ENCODE peak calls at places on chromosomes 1 and 21, in nine cellular contexts. Q is dorsolateral prefrontal cortex, U is PC-9, S is heart right ventricle, R is astrocyte of the spinal cord, C is GM12864, E is tibial nerve, K is AG04450, H is neuronal stem cell. P is an unnamed sample.

GRCh38 chr1:43322506-43322905 is 15.1 kb upstream of the MPL start:
- DNase-seq in Q (no peak), C (no peak), K (no peak), E (no peak), U (no peak), H (no peak), S (no peak), R (no peak), P (no peak)

GRCh38 chr1:229897540-229897939 is 169.5 kb upstream of the GALNT2 start:
- DNase-seq in S (no peak), U (no peak), K (no peak), R (no peak), E (peak), Q (peak), H (no peak), C (no peak), P (no peak)

GRCh38 chr1:153537376-153537730 is 1.6 kb upstream of the S100A6 start:
- DNase-seq in H (no peak), S (no peak), E (no peak), K (no peak), C (no peak), U (no peak), Q (no peak), R (no peak), P (no peak)

GRCh38 chr1:67832737-67833594 is at the start of gene GNG12:
- DNase-seq in Q (no peak), S (peak), K (no peak), R (peak), U (peak), C (no peak), H (peak), E (peak), P (peak)

GRCh38 chr1:55050283-55050682 is 10.9 kb downstream of the PCSK9 start:
- DNase-seq in U (no peak), H (no peak), Q (no peak), S (no peak), E (no peak), R (peak), C (no peak), K (no peak), P (peak)

GRCh38 chr1:51733793-51734522 is 117.1 kb downstream of the OSBPL9 start:
- DNase-seq in E (no peak), R (no peak), U (no peak), C (no peak), S (no peak), H (no peak), K (no peak), Q (no peak), P (no peak)

GRCh38 chr1:172399369-172400072 is 21.0 kb upstream of the C1orf105 start:
- DNase-seq in R (peak), Q (no peak), E (peak), K (peak), H (no peak), S (peak), C (no peak), U (peak), P (peak)

GRCh38 chr1:56098956-56099355 is 480.4 kb downstream of the PLPP3 start:
- DNase-seq in R (no peak), Q (no peak), C (no peak), S (no peak), H (no peak), U (no peak), E (no peak), K (no peak), P (peak)

GRCh38 chr1:192010406-192010805 is 147.9 kb upstream of the RGS18 start:
- DNase-seq in S (no peak), H (no peak), E (no peak), R (peak), K (peak), C (no peak), U (no peak), Q (no peak), P (peak)

GRCh38 chr1:161399257-161399998 is 31.8 kb upstream of the CFAP126 start:
- DNase-seq in R (peak), E (peak), U (peak), C (peak), Q (peak), H (peak), K (peak), S (peak), P (peak)

GRCh38 chr1:151516031-151516511 is 4.9 kb downstream of the CGN start:
- DNase-seq in K (no peak), U (peak), H (no peak), C (no peak), R (no peak), E (no peak), Q (no peak), S (no peak), P (no peak)

GRCh38 chr1:79899914-79900313 is 893.4 kb upstream of the ADGRL4 start:
- DNase-seq in H (no peak), U (no peak), S (no peak), K (peak), C (no peak), R (peak), E (no peak), Q (no peak), P (peak)

GRCh38 chr1:200258447-200259375 is 151.1 kb downstream of the ZNF281 start:
- DNase-seq in C (peak), S (no peak), U (peak), R (peak), K (no peak), Q (no peak), E (no peak), H (no peak), P (no peak)

GRCh38 chr1:156489166-156489934 is 11.2 kb downstream of the MEF2D start:
- DNase-seq in E (no peak), S (peak), H (no peak), Q (peak), R (no peak), U (no peak), C (no peak), K (no peak), P (no peak)

GRCh38 chr1:55789466-55789865 is 574.3 kb upstream of the USP24 start:
- DNase-seq in R (peak), U (no peak), E (no peak), S (no peak), Q (no peak), C (no peak), H (no peak), K (no peak), P (no peak)

GRCh38 chr1:75791022-75791421 is 5.0 kb downstream of the RABGGTB start:
- DNase-seq in H (no peak), Q (no peak), C (no peak), E (no peak), R (peak), S (no peak), K (no peak), U (no peak), P (no peak)

GRCh38 chr1:167808690-167809089 is 86.9 kb downstream of the MPZL1 start:
- DNase-seq in H (no peak), R (no peak), E (no peak), U (no peak), S (no peak), K (no peak), C (no peak), Q (no peak), P (no peak)

GRCh38 chr1:209427277-209427676 is 156.2 kb upstream of the CAMK1G start:
- DNase-seq in S (no peak), K (no peak), Q (no peak), E (no peak), R (no peak), C (no peak), H (no peak), U (no peak), P (no peak)
- H3K4me3 ChIP-seq in S (no peak), K (no peak), Q (no peak), E (no peak), R (no peak), C (no peak), H (no peak), U (peak), P (no peak)

GRCh38 chr21:38922474-38922873 is 116.7 kb downstream of the ETS2 start:
- DNase-seq in Q (no peak), E (no peak), R (no peak), S (no peak), U (no peak), C (no peak), K (no peak), H (no peak), P (no peak)

GRCh38 chr21:38921511-38922215 is 115.9 kb downstream of the ETS2 start:
- DNase-seq in S (no peak), R (peak), U (no peak), H (no peak), Q (no peak), C (no peak), E (no peak), K (no peak), P (no peak)

GRCh38 chr21:38918629-38919346 is 113.1 kb downstream of the ETS2 start:
- DNase-seq in Q (no peak), C (no peak), R (no peak), H (no peak), K (no peak), S (no peak), E (no peak), U (no peak), P (no peak)

GRCh38 chr21:38917045-38917774 is 111.5 kb downstream of the ETS2 start:
- DNase-seq in H (no peak), S (no peak), Q (no peak), C (no peak), E (no peak), K (no peak), U (no peak), R (no peak), P (no peak)

GRCh38 chr21:38920631-38921398 is 115.1 kb downstream of the ETS2 start:
- DNase-seq in Q (no peak), U (no peak), R (peak), E (no peak), H (no peak), K (peak), C (no peak), S (no peak), P (no peak)
- H3K4me3 ChIP-seq in Q (no peak), U (no peak), R (no peak), E (no peak), H (no peak), K (no peak), C (no peak), S (no peak), P (no peak)

GRCh38 chr1:41380979-41381690 is 19.9 kb downstream of the FOXO6 start:
- DNase-seq in C (no peak), R (no peak), S (no peak), K (no peak), Q (no peak), U (peak), H (no peak), E (peak), P (no peak)
- H3K4me3 ChIP-seq in C (no peak), R (no peak), S (peak), K (peak), Q (peak), U (peak), H (no peak), E (peak), P (peak)

GRCh38 chr21:29342394-29342957 is 43.8 kb downstream of the BACH1 start:
- DNase-seq in K (peak), H (no peak), S (peak), U (no peak), C (peak), E (peak), R (peak), Q (no peak), P (peak)
- H3K4me3 ChIP-seq in K (peak), H (no peak), S (peak), U (no peak), C (peak), E (no peak), R (no peak), Q (no peak), P (no peak)

DNA sequence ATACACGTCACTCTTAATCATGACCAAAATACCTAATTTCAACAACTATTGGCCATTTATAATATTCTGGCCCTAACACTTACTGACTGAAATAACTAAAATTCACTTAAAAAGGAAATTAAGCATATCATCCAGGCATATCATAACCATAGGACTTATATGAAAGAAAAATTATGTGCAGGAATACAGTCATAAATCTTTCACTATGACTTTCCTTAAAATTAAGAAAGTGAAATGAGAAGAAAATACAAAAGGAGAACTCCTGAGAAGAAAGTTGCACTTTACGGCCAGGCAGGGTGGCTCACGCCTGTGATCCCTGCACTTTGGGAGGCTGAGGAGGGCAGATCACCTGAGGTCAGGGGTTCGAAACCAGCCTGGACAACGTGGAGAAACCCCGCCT is 9.4 kb downstream of the ZZZ3 start:
- DNase-seq in Q (no peak), K (no peak), U (no peak), C (no peak), S (no peak), R (no peak), H (no peak), E (no peak), P (no peak)
- H3K4me3 ChIP-seq in Q (no peak), K (no peak), U (no peak), C (no peak), S (no peak), R (no peak), H (no peak), E (no peak), P (no peak)

GRCh38 chr1:95340056-95340455 is 106.0 kb downstream of the RWDD3 start:
- DNase-seq in C (no peak), R (no peak), E (no peak), Q (no peak), H (no peak), S (peak), U (no peak), K (no peak), P (no peak)

DNA sequence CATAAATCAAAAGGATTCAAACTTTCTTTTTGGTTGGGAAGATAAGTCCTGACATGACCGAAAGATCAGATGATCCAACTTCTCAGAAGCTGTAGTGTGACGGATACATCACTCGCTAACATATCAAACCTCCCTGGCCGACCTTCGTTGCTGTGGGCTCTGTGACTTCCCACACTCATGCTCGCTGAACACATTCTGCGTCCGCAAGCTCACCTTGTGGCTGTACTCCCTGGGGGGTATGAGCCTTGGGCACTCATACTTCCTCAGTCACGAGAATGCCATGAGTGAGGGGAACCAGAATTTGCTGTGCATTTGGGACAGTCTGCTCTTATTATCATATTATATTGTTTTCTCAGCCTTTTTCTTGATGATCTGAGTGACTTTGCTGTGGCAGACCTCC is 105.4 kb downstream of the RWDD3 start:
- DNase-seq in Q (no peak), E (no peak), S (no peak), C (no peak), R (no peak), K (no peak), H (no peak), U (no peak), P (no peak)
- H3K4me3 ChIP-seq in Q (no peak), E (no peak), S (no peak), C (no peak), R (no peak), K (no peak), H (no peak), U (no peak), P (no peak)

DNA sequence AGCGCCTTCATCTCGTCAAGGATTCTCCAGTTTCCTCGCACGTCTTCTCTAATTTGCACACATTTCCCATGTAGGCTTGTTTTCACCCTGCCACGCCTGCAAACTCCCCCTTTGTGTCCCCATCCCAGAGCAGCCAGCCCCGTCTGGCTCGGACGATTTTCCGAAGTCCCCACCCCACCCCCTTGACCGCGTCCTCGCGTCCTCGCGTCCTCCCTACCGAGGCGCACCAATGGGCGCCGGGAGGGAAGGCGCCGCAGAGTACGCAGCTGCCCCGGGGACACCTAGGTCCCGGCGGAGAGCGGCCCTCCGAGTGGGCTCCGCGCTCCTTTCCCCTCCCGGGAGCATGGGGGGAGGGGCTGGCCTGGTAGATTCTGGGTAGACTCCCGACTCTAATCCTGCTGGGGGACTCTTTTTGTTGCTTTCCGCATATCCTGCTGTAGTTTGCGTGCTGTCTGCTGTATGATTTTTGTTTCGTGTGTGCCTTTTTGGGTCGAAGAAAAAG is 1.3 kb downstream of the CACHD1 start:
- DNase-seq in H (peak), S (peak), U (peak), K (no peak), C (no peak), E (no peak), R (peak), Q (no peak), P (no peak)
- H3K4me3 ChIP-seq in H (peak), S (peak), U (peak), K (peak), C (no peak), E (peak), R (peak), Q (peak), P (peak)

GRCh38 chr1:205229916-205230700 is 2.4 kb downstream of the TMCC2 start:
- DNase-seq in H (no peak), Q (no peak), K (no peak), S (no peak), E (no peak), C (no peak), U (no peak), R (no peak), P (no peak)
- H3K4me3 ChIP-seq in H (no peak), Q (peak), K (peak), S (peak), E (no peak), C (no peak), U (no peak), R (no peak), P (peak)

GRCh38 chr1:241063281-241063680 is 293.7 kb downstream of the RGS7 start:
- DNase-seq in U (no peak), H (no peak), C (no peak), E (no peak), K (no peak), Q (no peak), R (no peak), S (no peak), P (no peak)

GRCh38 chr1:241061062-241061461 is 295.9 kb downstream of the RGS7 start:
- DNase-seq in Q (no peak), R (no peak), H (no peak), U (no peak), C (no peak), E (no peak), K (no peak), S (no peak), P (no peak)
- H3K4me3 ChIP-seq in Q (no peak), R (no peak), H (no peak), U (no peak), C (no peak), E (no peak), K (no peak), S (no peak), P (no peak)

P was measured in skeletal muscle cell.